ENCODE peak calls at places on chromosomes 5 and 9, in six cellular contexts. W is HepG2, Y is GM12878, D is K562, C is A549, E is upper lobe of left lung. F is an unnamed sample. For H3K4me1, the result is how much of the 10 kb centered on the place peaks cover.

GRCh38 chr5:69364414-69364813 is 4.9 kb downstream of the AK6 start:
- ATAC-seq in W (peak), Y (peak), D (peak), C (peak), E (no peak), F (no peak)

GRCh38 chr9:27179245-27179870 is 70.3 kb downstream of the TEK start:
- ATAC-seq in W (no peak), Y (no peak), D (no peak), C (no peak), E (no peak), F (no peak)

GRCh38 chr9:88828492-88828974 is 162.7 kb upstream of the S1PR3 start:
- ATAC-seq in W (no peak), Y (no peak), D (no peak), C (no peak), E (no peak), F (peak)

GRCh38 chr9:99680191-99680590 is 141.5 kb upstream of the NR4A3 start:
- ATAC-seq in W (no peak), Y (no peak), D (no peak), C (no peak), E (no peak), F (no peak)

GRCh38 chr9:5971740-5972139 is 43.7 kb downstream of the RANBP6 start:
- ATAC-seq in W (no peak), Y (no peak), D (no peak), C (no peak), E (no peak), F (no peak)

GRCh38 chr5:159206818-159207217 is 2.5 kb downstream of the RNF145 start:
- ATAC-seq in W (no peak), Y (no peak), D (no peak), C (no peak), E (no peak), F (no peak)

GRCh38 chr9:131503626-131504465 is 1.1 kb downstream of the POMT1 start:
- ATAC-seq in W (peak), Y (peak), D (peak), C (peak), E (no peak), F (no peak)

GRCh38 chr9:93292288-93292615 is 108.3 kb downstream of the WNK2 start:
- ATAC-seq in W (no peak), Y (no peak), D (no peak), C (no peak), E (no peak), F (no peak)

GRCh38 chr9:122133263-122133983 is 26.2 kb downstream of the NDUFA8 start:
- ATAC-seq in W (no peak), Y (no peak), D (no peak), C (no peak), E (no peak), F (peak)

GRCh38 chr5:8908055-8908683 is 637.7 kb downstream of the SEMA5A start:
- ATAC-seq in W (peak), Y (peak), D (peak), C (peak), E (no peak), F (no peak)

GRCh38 chr5:43305948-43306563 is 7.2 kb downstream of the HMGCS1 start:
- ATAC-seq in W (peak), Y (peak), D (peak), C (peak), E (peak), F (no peak)

GRCh38 chr5:849651-850301 is 1.0 kb downstream of the ZDHHC11 start:
- ATAC-seq in W (peak), Y (no peak), D (peak), C (no peak), E (peak), F (peak)

DNA sequence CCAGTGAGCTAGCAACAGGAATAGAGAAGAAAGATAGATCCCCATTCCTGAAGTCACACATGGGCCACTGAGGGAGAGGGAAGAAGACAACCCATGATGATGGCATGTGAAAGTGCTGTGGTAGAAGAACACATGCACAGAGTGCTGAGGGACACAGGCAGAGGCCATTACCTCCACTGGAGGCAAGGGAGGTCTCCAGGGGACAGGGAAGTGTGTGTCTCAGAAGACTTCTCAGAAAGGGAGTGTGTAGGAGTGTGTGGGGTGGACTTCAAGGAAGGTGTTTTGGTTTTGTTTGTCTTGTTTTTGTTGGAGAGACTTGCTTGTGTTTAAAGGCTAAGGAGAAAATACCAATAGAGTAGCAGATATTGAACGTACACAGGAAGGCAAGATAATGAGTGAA is 77.0 kb upstream of the SMARCA2 start:
- ATAC-seq in W (no peak), Y (peak), D (no peak), C (no peak), E (no peak), F (no peak)
- TF ChIP-seq POLR2A in W (no peak), Y (peak), D (no peak), C (no peak), E (no peak), F (no peak)

DNA sequence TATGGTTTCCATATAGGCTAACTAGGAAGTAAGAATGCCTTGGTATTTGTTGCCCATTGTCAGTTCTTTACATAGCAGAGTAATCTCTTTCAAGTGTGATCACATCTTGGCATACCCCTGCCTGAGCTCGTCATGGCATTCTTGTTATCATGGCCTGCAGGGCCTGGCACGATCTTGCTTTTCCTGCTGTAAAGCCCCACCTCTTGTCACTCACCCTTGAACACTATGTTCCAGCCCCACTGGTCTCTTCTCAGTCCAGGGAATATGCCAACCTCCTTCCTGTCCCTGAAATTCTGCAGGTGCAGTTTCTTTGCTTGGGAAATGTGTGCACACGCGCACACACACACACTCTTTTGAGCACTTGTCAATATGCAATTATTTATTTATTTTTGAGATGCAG is 250.2 kb upstream of the DMRT1 start:
- ATAC-seq in W (no peak), Y (no peak), D (no peak), C (peak), E (peak), F (no peak)
- TF ChIP-seq EP300 in W (no peak), Y (no peak), D (no peak), C (no peak), E (no peak), F (no peak)

GRCh38 chr9:38046669-38047300 is 22.2 kb downstream of the SHB start:
- ATAC-seq in W (peak), Y (no peak), D (no peak), C (peak), E (peak), F (no peak)
- H3K4me1 ChIP-seq in W (half or more), Y (under half), D (under half), C (half or more), E (under half), F (under half)

DNA sequence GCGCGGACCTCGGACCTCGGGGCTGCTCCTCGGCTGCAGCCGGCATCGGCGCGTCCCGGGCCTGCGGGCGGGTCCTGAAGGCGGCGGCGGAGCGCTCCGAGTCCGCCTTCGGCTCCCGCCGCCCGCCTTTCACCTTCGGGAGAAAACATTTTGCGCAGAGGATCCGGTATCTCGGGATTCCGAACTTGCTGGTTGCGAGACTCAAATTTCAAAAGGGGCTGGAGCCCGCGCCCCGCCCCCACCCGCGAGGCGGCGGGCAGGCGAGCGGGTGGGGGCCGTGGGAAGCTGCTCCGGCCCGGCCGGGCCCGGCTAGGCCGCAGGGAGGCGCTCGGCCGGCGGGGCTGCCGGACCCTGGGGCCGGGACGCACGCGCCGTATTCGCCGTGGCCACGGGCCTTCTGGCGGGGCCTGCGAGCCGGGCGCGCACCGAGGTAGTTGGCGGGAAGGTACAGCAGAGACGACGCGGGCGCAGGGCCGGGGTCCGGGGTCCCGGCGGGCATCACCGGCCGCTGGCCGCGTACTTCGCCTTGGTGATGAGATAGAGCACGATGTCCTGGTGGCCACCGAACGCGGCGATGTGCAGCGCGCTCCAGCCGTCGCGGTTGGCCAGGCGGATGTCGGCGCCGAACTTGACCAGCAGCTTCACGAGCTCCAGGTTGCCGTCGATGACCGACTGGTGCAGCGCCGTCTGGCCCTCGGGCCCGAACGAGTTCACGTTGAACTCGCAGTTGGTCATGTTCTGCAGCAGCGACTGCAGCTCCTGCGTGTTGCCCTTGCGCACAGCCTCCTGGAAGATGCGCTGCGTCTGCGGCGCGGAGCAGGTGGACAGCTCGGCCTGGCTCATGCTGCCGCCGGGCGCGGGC is 754 bp downstream of the NRARP start:
- ATAC-seq in W (peak), Y (peak), D (peak), C (peak), E (no peak), F (no peak)
- TF ChIP-seq POLR2A in W (no peak), Y (peak), D (peak), C (peak), E (no peak), F (no peak)

DNA sequence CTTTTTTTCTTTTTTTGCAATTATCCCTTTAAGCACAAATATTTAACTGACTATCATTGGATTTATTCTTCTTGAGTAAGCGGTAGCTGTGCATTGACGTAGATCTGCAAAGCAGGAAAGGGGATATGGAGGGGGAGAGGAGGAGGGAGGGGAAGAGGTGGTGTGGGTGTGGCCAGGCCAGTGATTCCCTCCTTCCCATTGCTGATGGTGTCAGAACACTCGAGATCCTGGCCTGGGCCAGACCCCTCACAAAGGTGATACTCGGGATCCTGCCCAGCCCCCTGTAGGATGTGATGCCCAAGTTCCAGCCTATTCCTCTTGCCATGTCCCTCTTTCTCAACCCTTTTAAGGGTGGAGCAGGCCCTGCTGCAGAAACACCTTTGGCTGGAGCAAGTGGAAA is 9.9 kb downstream of the SLC36A3 start:
- ATAC-seq in W (no peak), Y (no peak), D (no peak), C (no peak), E (no peak), F (no peak)
- TF ChIP-seq EP300 in W (no peak), Y (no peak), D (no peak), C (no peak), E (no peak), F (no peak)

DNA sequence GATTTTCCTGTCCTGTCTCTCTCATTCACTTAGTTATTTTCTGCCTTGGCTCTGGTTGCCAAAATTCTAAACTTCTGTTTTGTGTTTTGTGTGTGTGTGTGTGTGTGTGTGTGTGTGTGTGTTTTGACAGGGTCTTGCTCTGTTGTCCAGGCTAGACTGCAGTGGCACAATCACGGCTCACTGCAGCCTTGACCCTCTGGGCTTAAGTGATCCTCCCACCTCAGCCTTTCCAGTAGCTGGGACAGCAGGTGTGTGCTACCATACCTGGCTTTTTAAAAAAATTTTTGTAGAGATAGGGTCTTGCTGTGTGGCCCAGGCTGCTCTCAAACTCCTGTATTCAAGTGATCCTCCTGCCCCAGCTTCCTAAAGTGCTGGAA is 17.2 kb downstream of the UBE2D2 start:
- ATAC-seq in W (no peak), Y (no peak), D (no peak), C (no peak), E (no peak), F (no peak)
- H3K4me1 ChIP-seq in W (half or more), Y (half or more), D (under half), C (under half), E (under half), F (under half)

GRCh38 chr9:110921705-110922104 is 116.6 kb downstream of the LPAR1 start:
- ATAC-seq in W (no peak), Y (peak), D (no peak), C (no peak), E (no peak), F (no peak)
- TF ChIP-seq POLR2A in W (no peak), Y (no peak), D (no peak), C (no peak), E (no peak), F (no peak)

DNA sequence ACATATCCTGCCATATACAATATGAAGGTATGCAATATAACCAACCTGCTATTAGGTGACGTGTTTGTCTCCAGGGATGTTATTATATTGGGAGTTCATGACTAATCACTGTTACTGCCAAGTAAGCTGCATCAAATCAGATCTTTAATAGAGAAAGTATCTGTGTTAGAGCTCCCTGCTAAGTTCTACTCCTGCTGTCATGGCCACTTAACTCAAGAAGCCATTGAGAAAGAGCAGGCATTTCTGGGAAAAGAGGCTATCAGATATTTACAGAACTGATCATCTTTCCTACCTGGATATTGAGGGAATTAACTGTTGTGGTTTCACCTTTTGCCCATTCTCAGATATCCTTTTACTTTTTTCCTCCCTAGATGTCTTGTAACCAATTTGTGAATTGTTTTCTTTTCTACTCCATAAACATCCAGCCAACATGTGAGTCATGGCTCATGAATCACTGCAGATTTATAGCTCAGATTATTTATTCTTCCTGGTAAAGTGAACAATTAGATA is 634.8 kb upstream of the FAM174A start:
- ATAC-seq in W (no peak), Y (no peak), D (no peak), C (no peak), E (no peak), F (no peak)
- TF ChIP-seq EP300 in W (no peak), Y (no peak), D (no peak), C (no peak), E (no peak), F (no peak)

GRCh38 chr5:86879086-86879485 is 261.3 kb downstream of the COX7C start:
- ATAC-seq in W (no peak), Y (no peak), D (no peak), C (no peak), E (no peak), F (no peak)

GRCh38 chr5:86880344-86880743 is 262.6 kb downstream of the COX7C start:
- ATAC-seq in W (peak), Y (peak), D (no peak), C (no peak), E (no peak), F (no peak)

GRCh38 chr5:86881493-86882090 is 263.9 kb downstream of the COX7C start:
- ATAC-seq in W (no peak), Y (no peak), D (no peak), C (no peak), E (no peak), F (no peak)

GRCh38 chr5:86878250-86878649 is 260.5 kb downstream of the COX7C start:
- ATAC-seq in W (no peak), Y (no peak), D (no peak), C (no peak), E (no peak), F (no peak)

GRCh38 chr5:86880785-86881492 is 263.2 kb downstream of the COX7C start:
- ATAC-seq in W (peak), Y (peak), D (peak), C (peak), E (peak), F (peak)
- H3K4me1 ChIP-seq in W (under half), Y (under half), D (under half), C (under half), E (under half), F (under half)